ENCODE peak calls at places on chromosome 4, in four cellular contexts. S, H, N and V are unnamed samples.

GRCh38 chr4:152259866-152260265 is 276.0 kb downstream of the FBXW7 start:
- DNase-seq in S (no peak), H (no peak), N (no peak), V (no peak)

GRCh38 chr4:15322016-15322415 is 105.8 kb upstream of the C1QTNF7 start:
- DNase-seq in S (no peak), H (no peak), N (no peak), V (no peak)

GRCh38 chr4:48475770-48476169 is 7.4 kb upstream of the SLC10A4 start:
- DNase-seq in S (no peak), H (no peak), N (no peak), V (no peak)

GRCh38 chr4:128068927-128069326 is 7.8 kb downstream of the LARP1B start:
- DNase-seq in S (peak), H (peak), N (no peak), V (no peak)

GRCh38 chr4:47926667-47927258 is 12.4 kb upstream of the NFXL1 start:
- DNase-seq in S (peak), H (peak), N (no peak), V (no peak)

GRCh38 chr4:183721207-183722081 is 62.4 kb downstream of the TRAPPC11 start:
- DNase-seq in S (no peak), H (peak), N (peak), V (no peak)

GRCh38 chr4:12293906-12294525 is 865.3 kb upstream of the HS3ST1 start:
- DNase-seq in S (no peak), H (no peak), N (no peak), V (no peak)

GRCh38 chr4:157217708-157218107 is 2.8 kb upstream of the GRIA2 start:
- DNase-seq in S (no peak), H (peak), N (no peak), V (no peak)

GRCh38 chr4:55038176-55038890 is 87.1 kb downstream of the KDR start:
- DNase-seq in S (no peak), H (no peak), N (no peak), V (no peak)

GRCh38 chr4:141686929-141687328 is 50.5 kb downstream of the IL15 start:
- DNase-seq in S (no peak), H (no peak), N (no peak), V (no peak)

GRCh38 chr4:102388636-102389035 is 43.4 kb upstream of the SLC39A8 start:
- DNase-seq in S (no peak), H (no peak), N (no peak), V (no peak)

GRCh38 chr4:104352211-104352610 is 142.5 kb downstream of the CXXC4 start:
- DNase-seq in S (no peak), H (peak), N (no peak), V (no peak)

GRCh38 chr4:105509291-105509690 is 35.4 kb upstream of the PPA2 start:
- DNase-seq in S (no peak), H (no peak), N (no peak), V (peak)

GRCh38 chr4:138959421-138959820 is 56.2 kb upstream of the NOCT start:
- DNase-seq in S (no peak), H (no peak), N (no peak), V (no peak)

GRCh38 chr4:72969957-72970356 is 99.6 kb downstream of the COX18 start:
- DNase-seq in S (no peak), H (no peak), N (no peak), V (no peak)

GRCh38 chr4:110614173-110614948 is 8.5 kb downstream of the PITX2 start:
- DNase-seq in S (no peak), H (no peak), N (no peak), V (no peak)

GRCh38 chr4:74983229-74983628 is 50.3 kb downstream of the PARM1 start:
- DNase-seq in S (no peak), H (no peak), N (no peak), V (no peak)

GRCh38 chr4:16597829-16598228 is 300.6 kb downstream of the LDB2 start:
- DNase-seq in S (no peak), H (peak), N (no peak), V (no peak)

GRCh38 chr4:110853242-110853641 is 230.4 kb upstream of the PITX2 start:
- DNase-seq in S (no peak), H (no peak), N (no peak), V (no peak)

GRCh38 chr4:23978031-23978430 is 88.2 kb upstream of the PPARGC1A start:
- DNase-seq in S (no peak), H (no peak), N (no peak), V (no peak)

GRCh38 chr4:182842991-182843390 is 74.2 kb downstream of the DCTD start:
- DNase-seq in S (no peak), H (no peak), N (no peak), V (no peak)

GRCh38 chr4:3399277-3400194 is 42.2 kb upstream of the HGFAC start:
- DNase-seq in S (peak), H (peak), N (no peak), V (no peak)

GRCh38 chr4:185916683-185917082 is 104.7 kb upstream of the SORBS2 start:
- DNase-seq in S (no peak), H (no peak), N (no peak), V (no peak)

GRCh38 chr4:120718979-120719566 is 203.5 kb downstream of the PRDM5 start:
- DNase-seq in S (no peak), H (peak), N (no peak), V (no peak)

GRCh38 chr4:84971319-84971932 is 4.9 kb upstream of the WDFY3 start:
- DNase-seq in S (peak), H (peak), N (no peak), V (no peak)

GRCh38 chr4:89316931-89317366 is 9.3 kb upstream of the GPRIN3 start:
- DNase-seq in S (no peak), H (no peak), N (no peak), V (no peak)

GRCh38 chr4:24763631-24764302 is 31.6 kb upstream of the SOD3 start:
- DNase-seq in S (no peak), H (no peak), N (no peak), V (no peak)

GRCh38 chr4:39820186-39820585 is 122.2 kb downstream of the UBE2K start:
- DNase-seq in S (no peak), H (no peak), N (no peak), V (no peak)

DNA sequence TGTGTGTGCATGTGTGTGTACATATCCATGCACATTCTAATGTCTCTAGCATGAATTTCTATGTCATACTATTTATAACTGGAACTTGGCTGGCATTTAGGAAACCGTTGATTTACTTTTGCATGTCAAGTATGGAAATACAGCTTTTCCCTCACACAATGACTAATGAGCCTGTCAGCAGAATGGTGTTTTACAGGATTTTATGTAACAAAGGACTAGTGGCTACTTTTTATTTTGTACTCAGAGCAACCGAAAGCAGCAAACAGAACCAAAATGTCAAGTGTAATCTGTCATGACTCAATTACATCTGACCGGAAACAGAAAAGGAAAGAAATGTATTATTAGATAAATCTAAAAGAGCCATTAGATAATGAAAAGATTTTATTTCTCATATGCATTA is 1911.6 kb upstream of the AGA start:
- DNase-seq in S (no peak), H (no peak), N (no peak), V (no peak)
- TF ChIP-seq HDAC6 in S (no peak), H (no peak), N (no peak), V (no peak)

GRCh38 chr4:94112644-94113043 is 95.0 kb upstream of the SMARCAD1 start:
- DNase-seq in S (no peak), H (no peak), N (no peak), V (no peak)
- TF ChIP-seq HDAC6 in S (no peak), H (no peak), N (no peak), V (no peak)

DNA sequence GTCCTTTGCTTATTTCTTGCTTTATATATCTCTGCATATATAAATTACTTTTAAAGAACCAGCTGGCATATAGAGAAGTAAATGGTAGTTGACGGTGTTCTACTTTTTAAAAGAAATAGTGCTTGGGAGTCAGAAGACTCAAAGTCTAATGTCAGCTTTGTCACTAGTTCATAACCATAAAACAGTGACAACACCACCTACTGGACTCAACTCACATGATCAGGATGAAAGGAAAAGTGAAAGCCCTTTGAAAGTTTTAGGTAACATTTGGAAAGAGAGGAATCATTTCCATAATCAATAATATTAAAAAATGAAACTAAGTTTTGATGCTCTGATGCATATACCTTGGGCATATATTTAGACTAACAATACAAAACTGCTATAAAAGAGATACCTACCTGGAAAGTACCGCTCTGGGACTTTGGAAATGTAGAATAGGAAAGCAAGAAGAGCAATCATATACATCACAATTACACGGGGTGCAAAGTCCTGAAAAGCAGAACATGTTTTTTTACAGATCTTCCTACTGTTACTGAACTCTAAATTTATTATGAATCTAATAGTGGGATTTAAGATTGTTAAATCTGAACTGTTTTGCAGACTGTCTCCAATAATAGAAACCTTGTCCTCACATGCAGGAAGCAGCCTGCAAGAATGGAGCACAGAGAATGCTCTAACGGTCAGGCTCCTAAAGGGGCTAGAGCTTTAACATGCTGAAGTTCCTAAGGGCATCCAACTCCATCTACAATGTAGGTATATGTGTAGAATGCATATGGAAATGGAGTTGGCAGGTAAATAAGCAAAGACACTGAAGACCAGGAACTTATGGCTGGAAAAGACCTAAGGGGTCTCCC is 15.6 kb downstream of the PAQR3 start:
- DNase-seq in S (peak), H (peak), N (no peak), V (no peak)
- TF ChIP-seq HDAC6 in S (no peak), H (no peak), N (no peak), V (no peak)

GRCh38 chr4:189294570-189294969 is 646.1 kb upstream of the FRG1 start:
- DNase-seq in S (no peak), H (no peak), N (no peak), V (no peak)
- TF ChIP-seq HDAC6 in S (no peak), H (no peak), N (no peak), V (no peak)

DNA sequence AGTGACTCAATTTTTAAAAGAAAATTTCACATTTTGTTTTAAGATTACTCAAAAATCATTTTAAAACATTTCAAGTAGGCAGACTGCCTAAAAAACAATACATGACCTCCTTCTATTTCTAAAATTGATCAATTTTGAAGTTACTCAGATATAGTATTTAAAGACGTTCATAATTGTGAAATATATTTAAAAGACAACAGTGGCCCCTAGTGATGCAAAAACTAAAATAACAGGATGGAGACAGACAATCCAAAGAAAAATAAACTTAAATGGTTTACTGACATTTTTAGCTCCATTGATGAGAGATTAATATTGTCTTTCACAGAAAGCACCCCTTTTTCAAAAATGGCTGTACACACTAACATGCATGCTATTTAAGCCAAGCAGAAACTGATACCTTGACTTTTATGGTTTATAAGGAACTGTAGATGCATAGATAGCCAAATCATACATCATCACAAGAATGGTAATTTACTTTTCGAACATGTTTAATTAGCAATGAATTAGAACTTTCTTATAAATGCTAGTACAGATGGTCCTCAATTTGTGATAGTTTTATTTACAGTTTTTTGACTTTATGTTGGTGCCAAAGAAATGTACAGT is 69.8 kb upstream of the FAT4 start:
- DNase-seq in S (no peak), H (no peak), N (no peak), V (no peak)
- TF ChIP-seq HDAC6 in S (no peak), H (no peak), N (no peak), V (no peak)

GRCh38 chr4:19227701-19228100 is 1024.0 kb upstream of the SLIT2 start:
- DNase-seq in S (no peak), H (no peak), N (no peak), V (no peak)
- TF ChIP-seq HDAC6 in S (no peak), H (no peak), N (no peak), V (no peak)

GRCh38 chr4:30728291-30728690 is 8.1 kb downstream of the PCDH7 start:
- DNase-seq in S (no peak), H (no peak), N (no peak), V (no peak)

GRCh38 chr4:30727409-30727808 is 7.2 kb downstream of the PCDH7 start:
- DNase-seq in S (no peak), H (no peak), N (no peak), V (no peak)

GRCh38 chr4:30724217-30724616 is 4.0 kb downstream of the PCDH7 start:
- DNase-seq in S (no peak), H (no peak), N (no peak), V (no peak)

GRCh38 chr4:30725562-30725961 is 5.4 kb downstream of the PCDH7 start:
- DNase-seq in S (no peak), H (no peak), N (no peak), V (no peak)

DNA sequence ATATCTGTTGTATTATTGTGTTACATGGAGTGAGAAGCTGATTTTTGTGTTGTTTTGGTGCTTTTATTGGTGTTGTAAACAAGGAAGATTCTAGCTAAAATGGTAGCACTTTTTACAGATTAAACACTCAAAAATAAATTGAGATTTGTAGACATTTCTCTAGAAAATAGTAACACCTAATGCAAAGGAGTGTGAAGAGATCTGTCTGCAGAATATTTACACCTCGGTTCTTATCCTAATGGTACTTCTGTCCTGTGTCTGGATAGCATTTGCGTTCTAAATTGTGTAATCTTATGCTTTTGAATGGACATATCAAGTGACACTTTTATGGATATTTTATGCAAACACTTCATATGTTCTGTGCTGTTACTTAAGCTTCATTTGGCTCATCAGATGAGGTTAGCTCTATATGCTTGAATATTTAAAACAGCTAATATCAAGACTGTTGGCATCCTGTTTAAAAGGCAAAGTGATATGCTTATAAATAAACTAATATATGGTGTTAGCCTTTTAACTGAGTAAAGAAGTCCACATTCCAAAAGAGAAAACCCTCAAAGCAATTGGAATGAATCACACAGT is 6.0 kb downstream of the PCDH7 start:
- DNase-seq in S (no peak), H (no peak), N (no peak), V (no peak)
- TF ChIP-seq HDAC6 in S (no peak), H (no peak), N (no peak), V (no peak)

GRCh38 chr4:57320880-57321279 is 210.7 kb upstream of the IGFBP7 start:
- DNase-seq in S (no peak), H (no peak), N (no peak), V (no peak)

GRCh38 chr4:57320217-57320616 is 210.0 kb upstream of the IGFBP7 start:
- DNase-seq in S (no peak), H (no peak), N (no peak), V (no peak)

GRCh38 chr4:57318694-57319093 is 208.5 kb upstream of the IGFBP7 start:
- DNase-seq in S (no peak), H (no peak), N (no peak), V (no peak)
- TF ChIP-seq HDAC6 in S (no peak), H (no peak), N (no peak), V (no peak)